ENCODE peak calls at places on chromosome 22, in five cellular contexts. One of them, this sample, is unnamed.
A peak's percentile ranks its signal among the peaks of the same experiment; 100 is the strongest.

GRCh38 chr22:39718921-39719320 is 148.4 kb downstream of the CACNA1I start:
- DNase-seq in mesendoderm: no peak
- DNase-seq in IMR-90: no peak
- DNase-seq in H9: no peak
- DNase-seq in mesenchymal stem cell: no peak
- DNase-seq in this sample: no peak

GRCh38 chr22:26648011-26648497 is 9.3 kb upstream of the MIAT start:
- DNase-seq in mesendoderm: peak; percentile 30
- DNase-seq in IMR-90: no peak
- DNase-seq in H9: peak; percentile 87
- DNase-seq in mesenchymal stem cell: no peak
- DNase-seq in this sample: peak; percentile 81

GRCh38 chr22:49013707-49014106 is 814.0 kb downstream of the BRD1 start:
- DNase-seq in mesendoderm: no peak
- DNase-seq in IMR-90: no peak
- DNase-seq in H9: peak; percentile 17
- DNase-seq in mesenchymal stem cell: no peak
- DNase-seq in this sample: no peak

GRCh38 chr22:46511391-46512370 is 25.7 kb downstream of the CELSR1 start:
- DNase-seq in mesendoderm: no peak
- DNase-seq in IMR-90: no peak
- DNase-seq in H9: no peak
- DNase-seq in mesenchymal stem cell: no peak
- DNase-seq in this sample: no peak

GRCh38 chr22:49294656-49295464 is 532.8 kb downstream of the BRD1 start:
- DNase-seq in mesendoderm: no peak
- DNase-seq in IMR-90: no peak
- DNase-seq in H9: peak; percentile 4
- DNase-seq in mesenchymal stem cell: no peak
- DNase-seq in this sample: no peak

GRCh38 chr22:35910926-35911325 is 117.7 kb downstream of the RBFOX2 start:
- DNase-seq in mesendoderm: peak; percentile 88
- DNase-seq in IMR-90: no peak
- DNase-seq in H9: no peak
- DNase-seq in mesenchymal stem cell: no peak
- DNase-seq in this sample: no peak

GRCh38 chr22:44003776-44004460 is 20.2 kb upstream of the PARVB start:
- DNase-seq in mesendoderm: peak; percentile 67
- DNase-seq in IMR-90: no peak
- DNase-seq in H9: peak; percentile 74
- DNase-seq in mesenchymal stem cell: no peak
- DNase-seq in this sample: no peak

GRCh38 chr22:47175151-47175760 is 412.8 kb downstream of the TBC1D22A start:
- DNase-seq in mesendoderm: no peak
- DNase-seq in IMR-90: peak; percentile 88
- DNase-seq in H9: peak; percentile 19
- DNase-seq in mesenchymal stem cell: no peak
- DNase-seq in this sample: no peak

GRCh38 chr22:41147722-41148121 is 55.3 kb downstream of the EP300 start:
- DNase-seq in mesendoderm: no peak
- DNase-seq in IMR-90: no peak
- DNase-seq in H9: no peak
- DNase-seq in mesenchymal stem cell: no peak
- DNase-seq in this sample: no peak

GRCh38 chr22:31734512-31734911 is 15.4 kb downstream of the PRR14L start:
- DNase-seq in mesendoderm: peak; percentile 51
- DNase-seq in IMR-90: peak; percentile 85
- DNase-seq in H9: no peak
- DNase-seq in mesenchymal stem cell: peak; percentile 76
- DNase-seq in this sample: no peak

GRCh38 chr22:17477401-17477833 is 85.9 kb upstream of the SLC25A18 start:
- DNase-seq in mesendoderm: peak; percentile 82
- DNase-seq in IMR-90: no peak
- DNase-seq in H9: no peak
- DNase-seq in mesenchymal stem cell: no peak
- DNase-seq in this sample: no peak

GRCh38 chr22:32237905-32238304 is 17.2 kb downstream of the SLC5A4 start:
- DNase-seq in mesendoderm: peak; percentile 1
- DNase-seq in IMR-90: no peak
- DNase-seq in H9: no peak
- DNase-seq in mesenchymal stem cell: no peak
- DNase-seq in this sample: no peak

GRCh38 chr22:22068657-22069056 is 86.1 kb upstream of the TOP3B start:
- DNase-seq in mesendoderm: no peak
- DNase-seq in IMR-90: no peak
- DNase-seq in H9: no peak
- DNase-seq in mesenchymal stem cell: no peak
- DNase-seq in this sample: no peak

GRCh38 chr22:44112191-44112590 is 68.5 kb upstream of the PARVG start:
- DNase-seq in mesendoderm: no peak
- DNase-seq in IMR-90: no peak
- DNase-seq in H9: no peak
- DNase-seq in mesenchymal stem cell: no peak
- DNase-seq in this sample: no peak

GRCh38 chr22:42299586-42300285 is 29.3 kb upstream of the TCF20 start:
- DNase-seq in mesendoderm: peak; percentile 90
- DNase-seq in IMR-90: no peak
- DNase-seq in H9: peak; percentile 77
- DNase-seq in mesenchymal stem cell: no peak
- DNase-seq in this sample: no peak

GRCh38 chr22:36938028-36938425 is 24.6 kb downstream of the CSF2RB start:
- DNase-seq in mesendoderm: no peak
- DNase-seq in IMR-90: no peak
- DNase-seq in H9: no peak
- DNase-seq in mesenchymal stem cell: no peak
- DNase-seq in this sample: no peak

GRCh38 chr22:36938886-36939285 is 25.5 kb downstream of the CSF2RB start:
- DNase-seq in mesendoderm: no peak
- DNase-seq in IMR-90: no peak
- DNase-seq in H9: no peak
- DNase-seq in mesenchymal stem cell: no peak
- DNase-seq in this sample: no peak

GRCh38 chr22:36940676-36941075 is 27.2 kb downstream of the CSF2RB start:
- DNase-seq in mesendoderm: no peak
- DNase-seq in IMR-90: no peak
- DNase-seq in H9: peak; percentile 24
- DNase-seq in mesenchymal stem cell: no peak
- DNase-seq in this sample: no peak

GRCh38 chr22:36946436-36947158 is 33.2 kb downstream of the CSF2RB start:
- DNase-seq in mesendoderm: peak; percentile 13
- DNase-seq in IMR-90: no peak
- DNase-seq in H9: no peak
- DNase-seq in mesenchymal stem cell: no peak
- DNase-seq in this sample: no peak

GRCh38 chr22:36942561-36942960 is 29.1 kb downstream of the CSF2RB start:
- DNase-seq in mesendoderm: no peak
- DNase-seq in IMR-90: no peak
- DNase-seq in H9: no peak
- DNase-seq in mesenchymal stem cell: no peak
- DNase-seq in this sample: no peak
- H2BK120ac ChIP-seq in mesendoderm: no peak overlapping the region
- H2BK120ac ChIP-seq in IMR-90: no peak overlapping the region
- H2BK120ac ChIP-seq in H9: no peak overlapping the region
- H2BK120ac ChIP-seq in mesenchymal stem cell: no peak overlapping the region
- H2BK120ac ChIP-seq in this sample: no peak overlapping the region

DNA sequence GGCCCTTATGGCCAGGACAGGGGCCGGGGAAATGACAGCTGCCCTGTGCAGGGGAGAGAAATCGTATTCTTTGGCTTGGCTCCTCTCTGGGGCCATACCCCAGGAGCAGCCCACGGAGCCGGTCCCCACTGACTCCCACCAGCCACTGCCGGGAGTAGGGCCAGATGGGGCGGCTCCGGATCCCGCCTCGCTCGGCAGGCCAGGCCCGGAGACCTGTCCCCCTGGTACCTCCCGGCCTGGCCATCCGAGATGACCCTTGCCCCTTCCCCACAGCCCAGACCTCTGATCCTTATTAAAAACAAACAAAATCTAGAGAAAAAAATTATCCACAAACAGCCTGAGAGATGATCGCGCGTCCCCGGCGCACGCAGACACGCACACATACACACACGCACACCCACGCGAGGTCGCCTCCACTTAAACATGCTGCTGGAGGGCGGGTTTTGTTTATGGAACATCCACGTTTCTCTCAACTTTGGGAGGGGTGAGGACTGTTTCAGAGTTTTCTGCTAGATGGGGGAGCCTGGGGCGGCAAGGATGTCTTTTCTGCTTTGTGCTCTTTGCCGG is 59.1 kb downstream of the IGLL1 start:
- DNase-seq in mesendoderm: no peak
- DNase-seq in IMR-90: peak; percentile 29
- DNase-seq in H9: no peak
- DNase-seq in mesenchymal stem cell: peak; percentile 86
- DNase-seq in this sample: peak; percentile 36
- H2AK5ac ChIP-seq in mesendoderm: peak overlapping the region; percentile 98
- H2AK5ac ChIP-seq in IMR-90: peak overlapping the region; percentile 11
- H2AK5ac ChIP-seq in H9: no peak overlapping the region
- H2AK5ac ChIP-seq in mesenchymal stem cell: peak overlapping the region; percentile 16
- H2AK5ac ChIP-seq in this sample: peak overlapping the region; percentile 93

DNA sequence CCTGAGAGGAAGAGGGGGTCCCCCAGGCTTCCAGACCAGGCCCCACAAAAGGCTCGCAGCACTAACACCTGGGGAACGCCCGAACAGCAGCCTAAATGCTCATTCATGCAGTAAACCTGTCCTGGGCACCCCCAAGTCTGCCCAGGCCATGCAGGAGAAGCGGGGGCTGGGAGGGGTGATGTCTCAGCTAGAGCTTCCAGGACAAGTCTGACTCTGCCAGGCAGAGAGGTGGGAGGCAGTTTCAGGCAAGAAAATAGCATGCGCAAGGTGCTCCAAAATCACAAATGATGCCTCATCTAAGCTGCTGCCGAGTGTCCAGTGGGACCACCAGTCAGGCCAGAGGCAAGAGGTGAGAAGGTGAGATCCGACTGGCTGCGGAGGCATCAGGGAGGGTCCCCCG is 14.6 kb downstream of the CABP7 start:
- DNase-seq in mesendoderm: no peak
- DNase-seq in IMR-90: no peak
- DNase-seq in H9: no peak
- DNase-seq in mesenchymal stem cell: no peak
- DNase-seq in this sample: no peak
- H3K27ac ChIP-seq in mesendoderm: no peak overlapping the region
- H3K27ac ChIP-seq in IMR-90: no peak overlapping the region
- H3K27ac ChIP-seq in H9: no peak overlapping the region
- H3K27ac ChIP-seq in mesenchymal stem cell: no peak overlapping the region
- H3K27ac ChIP-seq in this sample: no peak overlapping the region

GRCh38 chr22:28983788-28984441 is 77.7 kb downstream of the C22orf31 start:
- DNase-seq in mesendoderm: peak; percentile 74
- DNase-seq in IMR-90: no peak
- DNase-seq in H9: no peak
- DNase-seq in mesenchymal stem cell: no peak
- DNase-seq in this sample: no peak
- H2BK120ac ChIP-seq in mesendoderm: no peak overlapping the region
- H2BK120ac ChIP-seq in IMR-90: no peak overlapping the region
- H2BK120ac ChIP-seq in H9: no peak overlapping the region
- H2BK120ac ChIP-seq in mesenchymal stem cell: no peak overlapping the region
- H2BK120ac ChIP-seq in this sample: no peak overlapping the region

GRCh38 chr22:45149671-45150070 is 14.1 kb upstream of the NUP50 start:
- DNase-seq in mesendoderm: no peak
- DNase-seq in IMR-90: peak; percentile 78
- DNase-seq in H9: no peak
- DNase-seq in mesenchymal stem cell: peak; percentile 38
- DNase-seq in this sample: no peak
- H2AK5ac ChIP-seq in mesendoderm: no peak overlapping the region
- H2AK5ac ChIP-seq in IMR-90: no peak overlapping the region
- H2AK5ac ChIP-seq in H9: no peak overlapping the region
- H2AK5ac ChIP-seq in mesenchymal stem cell: no peak overlapping the region
- H2AK5ac ChIP-seq in this sample: no peak overlapping the region

GRCh38 chr22:38485783-38486182 is 17.9 kb downstream of the KDELR3 start:
- DNase-seq in mesendoderm: no peak
- DNase-seq in IMR-90: no peak
- DNase-seq in H9: no peak
- DNase-seq in mesenchymal stem cell: no peak
- DNase-seq in this sample: no peak

GRCh38 chr22:38481162-38481870 is 13.4 kb downstream of the KDELR3 start:
- DNase-seq in mesendoderm: no peak
- DNase-seq in IMR-90: no peak
- DNase-seq in H9: no peak
- DNase-seq in mesenchymal stem cell: no peak
- DNase-seq in this sample: no peak

GRCh38 chr22:38484244-38484643 is 16.3 kb downstream of the KDELR3 start:
- DNase-seq in mesendoderm: no peak
- DNase-seq in IMR-90: no peak
- DNase-seq in H9: no peak
- DNase-seq in mesenchymal stem cell: no peak
- DNase-seq in this sample: no peak

GRCh38 chr22:38481871-38482332 is 14.0 kb downstream of the KDELR3 start:
- DNase-seq in mesendoderm: no peak
- DNase-seq in IMR-90: no peak
- DNase-seq in H9: no peak
- DNase-seq in mesenchymal stem cell: no peak
- DNase-seq in this sample: no peak

GRCh38 chr22:38482662-38483308 is 14.9 kb downstream of the KDELR3 start:
- DNase-seq in mesendoderm: no peak
- DNase-seq in IMR-90: no peak
- DNase-seq in H9: no peak
- DNase-seq in mesenchymal stem cell: no peak
- DNase-seq in this sample: no peak
- H3K27ac ChIP-seq in mesendoderm: no peak overlapping the region
- H3K27ac ChIP-seq in IMR-90: no peak overlapping the region
- H3K27ac ChIP-seq in H9: no peak overlapping the region
- H3K27ac ChIP-seq in mesenchymal stem cell: no peak overlapping the region
- H3K27ac ChIP-seq in this sample: no peak overlapping the region

DNA sequence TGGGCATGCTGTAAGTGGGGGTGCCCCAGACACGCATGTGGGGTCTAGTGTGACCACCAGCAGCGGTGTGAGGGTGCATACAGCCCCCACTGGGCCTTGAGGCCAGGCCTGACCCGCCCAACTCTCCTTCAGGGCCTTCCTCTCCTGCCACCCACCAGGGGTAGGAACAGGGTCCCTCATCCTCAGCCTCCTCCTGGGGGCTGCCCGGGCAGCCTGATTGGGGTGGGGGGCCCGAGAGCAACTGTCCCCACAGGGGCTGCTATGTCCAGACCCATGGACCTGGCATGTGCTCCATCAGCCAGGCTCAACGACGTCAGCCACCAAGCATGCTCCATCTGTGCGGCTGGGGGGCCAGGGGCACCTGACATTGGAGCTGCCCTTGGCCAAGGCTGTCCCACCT is 27.2 kb downstream of the RTN4R start:
- DNase-seq in mesendoderm: no peak
- DNase-seq in IMR-90: no peak
- DNase-seq in H9: no peak
- DNase-seq in mesenchymal stem cell: no peak
- DNase-seq in this sample: no peak
- H2BK120ac ChIP-seq in mesendoderm: no peak overlapping the region
- H2BK120ac ChIP-seq in IMR-90: no peak overlapping the region
- H2BK120ac ChIP-seq in H9: no peak overlapping the region
- H2BK120ac ChIP-seq in mesenchymal stem cell: no peak overlapping the region
- H2BK120ac ChIP-seq in this sample: peak overlapping the region; percentile 100

This sample was measured in neuronal stem cell.